ENCODE peak calls at places on chromosome 3, in six cellular contexts. N is fibroblast of lung, D is neuronal stem cell, I is GM23248, U is breast epithelium, H is SJSA1. J is an unnamed sample.

GRCh38 chr3:99808163-99808794 is 9.4 kb upstream of the CMSS1 start:
- DNase-seq in N (peak; percentile 85), D (peak; percentile 60), I (peak; percentile 80), U (no peak), H (peak; percentile 41), J (peak; percentile 52)

GRCh38 chr3:47355010-47355409 is 25.8 kb upstream of the PTPN23 start:
- DNase-seq in N (no peak), D (no peak), I (no peak), U (no peak), H (no peak), J (no peak)

GRCh38 chr3:63232764-63233396 is 45.2 kb upstream of the SYNPR start:
- DNase-seq in N (peak; percentile 33), D (no peak), I (peak; percentile 50), U (no peak), H (no peak), J (no peak)

GRCh38 chr3:187741403-187742350 is 3.6 kb downstream of the BCL6 start:
- DNase-seq in N (peak; percentile 91), D (peak; percentile 67), I (peak; percentile 91), U (peak; percentile 68), H (peak; percentile 64), J (peak; percentile 58)

GRCh38 chr3:116020495-116020894 is 397.2 kb downstream of the GAP43 start:
- DNase-seq in N (no peak), D (no peak), I (peak; percentile 83), U (no peak), H (no peak), J (no peak)

GRCh38 chr3:147348976-147349375 is 57.4 kb downstream of the ZIC4 start:
- DNase-seq in N (no peak), D (no peak), I (no peak), U (no peak), H (no peak), J (no peak)

GRCh38 chr3:62117903-62118548 is 255.3 kb downstream of the FEZF2 start:
- DNase-seq in N (no peak), D (no peak), I (no peak), U (no peak), H (no peak), J (no peak)

GRCh38 chr3:179452166-179452544 is 885 bp upstream of the GNB4 start:
- DNase-seq in N (peak; percentile 91), D (no peak), I (peak; percentile 79), U (no peak), H (peak; percentile 65), J (peak; percentile 20)

GRCh38 chr3:188829577-188829976 is 342.2 kb upstream of the TPRG1 start:
- DNase-seq in N (no peak), D (no peak), I (no peak), U (no peak), H (no peak), J (no peak)

GRCh38 chr3:184582583-184582982 is 21.0 kb downstream of the EPHB3 start:
- DNase-seq in N (no peak), D (no peak), I (peak; percentile 91), U (no peak), H (peak; percentile 52), J (no peak)

GRCh38 chr3:126258670-126259069 is 78.3 kb upstream of the ALDH1L1 start:
- DNase-seq in N (peak; percentile 31), D (no peak), I (peak; percentile 40), U (no peak), H (peak; percentile 25), J (no peak)

GRCh38 chr3:50850639-50851511 is 176.1 kb downstream of the DOCK3 start:
- DNase-seq in N (no peak), D (no peak), I (no peak), U (no peak), H (no peak), J (no peak)

GRCh38 chr3:42349765-42350594 is 60.4 kb downstream of the LYZL4 start:
- DNase-seq in N (no peak), D (no peak), I (no peak), U (no peak), H (no peak), J (no peak)

GRCh38 chr3:95333826-95334225 is 1271.0 kb downstream of the NSUN3 start:
- DNase-seq in N (no peak), D (no peak), I (no peak), U (no peak), H (no peak), J (peak; percentile 2)

GRCh38 chr3:33424606-33425453 is 15.4 kb downstream of the UBP1 start:
- DNase-seq in N (no peak), D (no peak), I (peak; percentile 14), U (no peak), H (no peak), J (no peak)

GRCh38 chr3:168077091-168077490 is 18.6 kb downstream of the GOLIM4 start:
- DNase-seq in N (no peak), D (no peak), I (peak; percentile 50), U (no peak), H (no peak), J (no peak)

GRCh38 chr3:190616627-190617026 is 102.7 kb downstream of the IL1RAP start:
- DNase-seq in N (no peak), D (no peak), I (no peak), U (no peak), H (no peak), J (no peak)

DNA sequence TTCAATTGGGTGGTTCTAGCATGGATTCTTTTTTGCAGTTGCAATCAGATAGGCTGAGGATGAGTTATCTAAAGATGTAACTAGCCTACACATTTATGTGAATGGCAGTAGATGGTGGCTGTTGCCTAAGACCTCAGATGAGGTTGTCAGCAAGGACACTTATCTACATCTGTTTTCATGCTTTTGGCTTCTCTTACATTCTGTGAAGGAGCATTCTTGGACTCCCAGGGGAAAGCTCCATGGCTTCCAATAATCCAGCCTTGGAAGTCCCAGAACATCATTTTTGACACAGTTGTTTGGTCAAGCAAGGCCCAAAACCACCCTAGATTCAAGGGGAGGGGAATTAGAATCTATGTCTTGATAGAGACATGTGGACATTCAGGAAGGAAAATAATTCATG is 332.2 kb upstream of the RBMS3 start:
- DNase-seq in N (no peak), D (no peak), I (no peak), U (no peak), H (no peak), J (no peak)
- H3K9me3 ChIP-seq in N (no peaks in the 10 kb centered on the region), D (no peaks in the 10 kb centered on the region), I (no peaks in the 10 kb centered on the region), U (no peaks in the 10 kb centered on the region), H (no peaks in the 10 kb centered on the region), J (no peaks in the 10 kb centered on the region)

GRCh38 chr3:193546129-193546528 is 8.6 kb downstream of the ATP13A4 start:
- DNase-seq in N (no peak), D (no peak), I (no peak), U (no peak), H (no peak), J (no peak)
- H3K36me3 ChIP-seq in N (no peaks in the 10 kb centered on the region), D (no peaks in the 10 kb centered on the region), I (no peaks in the 10 kb centered on the region), U (no peaks in the 10 kb centered on the region), H (no peaks in the 10 kb centered on the region), J (no peaks in the 10 kb centered on the region)

DNA sequence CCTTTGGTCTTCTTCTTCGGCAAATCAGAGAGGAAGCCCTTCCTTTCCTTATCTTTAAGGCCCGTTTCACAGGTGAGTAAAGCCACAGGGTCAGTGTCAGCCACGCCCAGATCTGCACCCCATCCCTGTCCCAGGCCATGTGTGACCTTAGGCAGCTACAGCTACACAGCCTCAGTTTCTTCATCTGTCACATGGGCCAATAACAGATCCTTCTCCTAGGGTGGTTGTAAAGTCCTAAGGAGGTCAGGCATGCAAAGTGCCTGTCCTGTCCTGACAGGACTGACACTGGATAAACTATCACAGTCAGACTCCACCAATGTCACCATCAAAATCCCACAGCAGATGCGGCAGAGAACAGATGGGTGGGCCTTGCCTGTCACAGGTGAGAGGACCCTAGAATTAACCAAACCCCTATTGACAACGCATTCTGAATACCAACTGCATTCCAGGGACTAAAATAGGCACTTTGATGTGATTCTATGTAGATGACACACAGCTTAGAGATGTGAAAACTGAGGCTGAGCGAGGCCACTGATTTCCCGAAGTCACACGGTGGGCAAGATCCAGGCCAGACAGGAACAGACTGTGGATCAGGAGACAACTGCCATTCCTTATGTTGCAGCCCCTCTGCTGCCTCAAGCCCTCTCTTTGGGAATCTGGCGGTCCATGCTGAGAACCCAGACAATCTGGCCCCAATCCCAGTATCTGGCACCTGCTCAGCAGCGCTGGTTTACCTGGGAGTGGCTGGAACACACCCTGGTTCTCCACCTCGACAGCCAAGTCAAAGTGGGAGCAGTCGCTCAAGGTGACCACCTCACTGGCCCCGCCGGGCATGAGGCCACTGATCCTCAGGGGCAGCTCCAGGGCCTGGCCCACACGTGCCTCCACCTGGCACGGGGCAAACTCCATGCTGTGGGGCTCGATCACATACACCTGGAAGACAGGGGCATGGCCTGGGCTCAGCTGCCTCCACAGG is 48.7 kb downstream of the NUP210 start:
- DNase-seq in N (no peak), D (no peak), I (no peak), U (no peak), H (no peak), J (no peak)
- H3K9me3 ChIP-seq in N (no peaks in the 10 kb centered on the region), D (peaks cover 8% of the 10 kb centered on the region), I (no peaks in the 10 kb centered on the region), U (no peaks in the 10 kb centered on the region), H (no peaks in the 10 kb centered on the region), J (no peaks in the 10 kb centered on the region)

DNA sequence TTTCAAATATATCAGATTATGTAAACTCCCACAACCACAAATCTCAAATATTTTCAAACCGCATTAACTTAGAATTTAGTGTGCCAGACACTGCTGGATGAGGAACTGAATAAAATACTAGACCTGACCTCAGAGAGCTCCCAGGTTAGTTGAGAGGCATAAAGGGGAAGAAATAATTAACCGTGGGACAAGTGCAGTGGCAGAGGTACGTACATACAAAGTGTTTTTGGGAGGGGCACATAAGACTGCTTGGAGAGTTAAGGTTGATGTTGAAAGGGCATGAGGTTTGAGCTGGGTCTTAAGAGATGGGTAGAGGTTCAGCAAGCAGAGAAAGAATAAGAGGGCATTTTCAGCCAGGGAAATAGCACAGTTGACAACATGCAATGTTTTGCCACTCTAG is 17.2 kb downstream of the THUMPD3 start:
- DNase-seq in N (no peak), D (no peak), I (no peak), U (no peak), H (no peak), J (no peak)
- H3K36me3 ChIP-seq in N (peaks cover 7% of the 10 kb centered on the region), D (peaks cover 14% of the 10 kb centered on the region), I (peaks cover 55% of the 10 kb centered on the region), U (peaks cover 4% of the 10 kb centered on the region), H (peaks cover 84% of the 10 kb centered on the region), J (peaks cover 48% of the 10 kb centered on the region)

J was measured in MG63.